ENCODE peak calls at places on chromosomes 1 and 21, in eight cellular contexts. H is tibial nerve; P is transverse colon; S is thoracic aorta; J is uterus; O is fibroblast of lung; I is aorta; Y is CD8-positive, alpha-beta T cell. X is an unnamed sample.

GRCh38 chr1:41613646-41614592 is 129.4 kb upstream of the EDN2 start:
- DNase-seq in I (no peak), J (no peak), Y (no peak), O (peak), S (no peak), P (no peak), H (no peak), X (no peak)

GRCh38 chr21:32572574-32573420 is 12.5 kb downstream of the TCP10L start:
- DNase-seq in I (no peak), O (no peak), Y (no peak), P (peak), J (no peak), S (no peak), H (no peak), X (peak)

GRCh38 chr1:54212872-54213271 is 12.9 kb downstream of the MRPL37 start:
- DNase-seq in I (no peak), P (no peak), J (no peak), O (no peak), S (no peak), H (no peak), Y (no peak), X (no peak)

GRCh38 chr1:156291226-156292061 is 4.0 kb downstream of the GLMP start:
- DNase-seq in P (peak), H (peak), I (peak), J (peak), Y (peak), S (peak), O (peak), X (no peak)

GRCh38 chr1:183039985-183040447 is 16.8 kb downstream of the LAMC1 start:
- DNase-seq in O (peak), J (no peak), Y (no peak), P (no peak), S (no peak), I (no peak), H (no peak), X (no peak)

GRCh38 chr1:119822406-119822805 is 11.1 kb upstream of the REG4 start:
- DNase-seq in J (no peak), P (no peak), O (no peak), H (no peak), S (no peak), Y (no peak), I (no peak), X (no peak)

GRCh38 chr1:219302697-219303096 is 129.0 kb downstream of the LYPLAL1 start:
- DNase-seq in S (no peak), I (no peak), Y (no peak), P (no peak), O (peak), H (no peak), J (no peak), X (no peak)

GRCh38 chr1:117886101-117886795 is 43.2 kb downstream of the GDAP2 start:
- DNase-seq in I (no peak), O (peak), P (no peak), H (no peak), Y (no peak), S (no peak), J (no peak), X (no peak)

GRCh38 chr1:1033731-1034437 is 14.0 kb downstream of the AGRN start:
- DNase-seq in H (no peak), J (no peak), P (no peak), S (no peak), Y (no peak), O (no peak), I (no peak), X (no peak)

GRCh38 chr1:94319319-94320180 is 82.2 kb upstream of the ARHGAP29 start:
- DNase-seq in Y (no peak), J (no peak), I (no peak), O (no peak), H (no peak), S (no peak), P (no peak), X (no peak)
- H3K27ac ChIP-seq in Y (no peak), J (no peak), I (no peak), O (no peak), H (peak), S (no peak), P (no peak), X (no peak)

GRCh38 chr1:198681831-198682756 is 43.3 kb downstream of the PTPRC start:
- DNase-seq in S (no peak), J (no peak), H (peak), O (peak), Y (peak), I (peak), P (peak), X (peak)

GRCh38 chr1:198683449-198683848 is 44.6 kb downstream of the PTPRC start:
- DNase-seq in S (no peak), Y (no peak), P (no peak), J (no peak), H (no peak), O (no peak), I (no peak), X (no peak)

GRCh38 chr1:198680174-198680871 is 41.5 kb downstream of the PTPRC start:
- DNase-seq in I (no peak), Y (no peak), H (no peak), P (no peak), J (no peak), O (no peak), S (no peak), X (no peak)

GRCh38 chr1:198679535-198680173 is 40.8 kb downstream of the PTPRC start:
- DNase-seq in I (peak), S (no peak), H (no peak), J (no peak), O (no peak), Y (no peak), P (peak), X (no peak)

GRCh38 chr1:198681247-198681646 is 42.4 kb downstream of the PTPRC start:
- DNase-seq in H (no peak), P (no peak), J (no peak), Y (no peak), O (peak), S (no peak), I (no peak), X (no peak)
- H3K27ac ChIP-seq in H (no peak), P (peak), J (no peak), Y (peak), O (peak), S (no peak), I (no peak), X (peak)

DNA sequence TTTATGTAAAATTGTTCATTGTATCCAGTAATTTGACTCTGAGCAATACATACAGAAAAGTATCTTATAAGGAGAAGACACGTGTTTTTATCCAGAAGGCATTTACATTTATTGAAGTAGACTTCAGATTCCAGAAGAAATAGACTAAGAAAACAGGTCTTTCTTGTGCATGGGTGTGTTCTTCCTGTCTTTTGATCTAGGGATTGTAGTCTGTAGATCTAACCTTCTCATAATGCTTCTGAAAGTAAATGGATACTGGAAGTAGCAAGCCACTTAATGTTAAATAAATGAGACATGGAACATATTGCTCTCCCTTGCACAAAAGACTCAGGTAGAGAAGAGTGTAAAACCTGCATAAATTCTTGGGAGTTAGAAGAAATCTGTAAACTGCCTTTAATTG is 853.2 kb upstream of the B3GALT2 start:
- DNase-seq in H (no peak), Y (no peak), P (no peak), I (no peak), O (no peak), J (no peak), S (no peak), X (no peak)
- H3K27ac ChIP-seq in H (no peak), Y (no peak), P (no peak), I (no peak), O (no peak), J (no peak), S (no peak), X (no peak)

GRCh38 chr1:225940385-225941151 is 452 bp downstream of the LEFTY2 start:
- DNase-seq in Y (no peak), I (no peak), O (no peak), S (no peak), P (no peak), J (no peak), H (no peak), X (no peak)

GRCh38 chr1:225943582-225943981 is 2.6 kb upstream of the LEFTY2 start:
- DNase-seq in P (no peak), O (no peak), I (no peak), Y (no peak), S (no peak), H (no peak), J (no peak), X (no peak)

GRCh38 chr1:225942574-225942973 is 1.6 kb upstream of the LEFTY2 start:
- DNase-seq in O (no peak), Y (no peak), H (no peak), S (no peak), I (no peak), P (peak), J (no peak), X (no peak)

GRCh38 chr1:225941220-225941948 is at the start of gene LEFTY2:
- DNase-seq in P (no peak), O (no peak), S (no peak), I (no peak), H (no peak), Y (no peak), J (peak), X (no peak)

GRCh38 chr1:225941949-225942222 is 866 bp upstream of the LEFTY2 start:
- DNase-seq in I (no peak), Y (no peak), P (no peak), H (no peak), S (no peak), J (no peak), O (no peak), X (no peak)
- H3K27ac ChIP-seq in I (no peak), Y (no peak), P (no peak), H (no peak), S (no peak), J (peak), O (no peak), X (no peak)

GRCh38 chr1:65277605-65278343 is 31.6 kb upstream of the DNAJC6 start:
- DNase-seq in H (no peak), P (no peak), O (no peak), I (no peak), J (no peak), S (no peak), Y (no peak), X (no peak)

GRCh38 chr1:65281846-65282245 is 27.5 kb upstream of the DNAJC6 start:
- DNase-seq in O (no peak), J (no peak), H (no peak), I (no peak), P (no peak), Y (no peak), S (no peak), X (no peak)

GRCh38 chr1:65279092-65279448 is 30.3 kb upstream of the DNAJC6 start:
- DNase-seq in I (no peak), J (no peak), H (no peak), P (no peak), Y (no peak), O (no peak), S (no peak), X (no peak)

GRCh38 chr1:65276197-65276884 is 33.0 kb upstream of the DNAJC6 start:
- DNase-seq in H (no peak), I (no peak), O (no peak), Y (no peak), P (no peak), S (no peak), J (no peak), X (no peak)

GRCh38 chr1:65278344-65279091 is 30.8 kb upstream of the DNAJC6 start:
- DNase-seq in O (no peak), H (no peak), J (no peak), S (no peak), I (no peak), Y (no peak), P (no peak), X (no peak)
- H3K27ac ChIP-seq in O (no peak), H (no peak), J (no peak), S (no peak), I (no peak), Y (no peak), P (no peak), X (no peak)

GRCh38 chr1:76048194-76048593 is 26.4 kb upstream of the ST6GALNAC3 start:
- DNase-seq in H (no peak), I (no peak), O (no peak), S (no peak), J (no peak), Y (no peak), P (no peak), X (no peak)

GRCh38 chr1:76054357-76054756 is 20.2 kb upstream of the ST6GALNAC3 start:
- DNase-seq in O (no peak), H (no peak), J (no peak), P (no peak), I (no peak), Y (no peak), S (no peak), X (no peak)

GRCh38 chr1:76055987-76056386 is 18.6 kb upstream of the ST6GALNAC3 start:
- DNase-seq in H (no peak), O (no peak), S (no peak), J (no peak), P (no peak), I (no peak), Y (no peak), X (no peak)

GRCh38 chr1:76053021-76053420 is 21.5 kb upstream of the ST6GALNAC3 start:
- DNase-seq in J (no peak), I (no peak), S (no peak), O (peak), Y (no peak), P (no peak), H (no peak), X (no peak)
- H3K27ac ChIP-seq in J (no peak), I (no peak), S (no peak), O (no peak), Y (no peak), P (no peak), H (no peak), X (no peak)

GRCh38 chr1:226366290-226366689 is 41.6 kb downstream of the PARP1 start:
- DNase-seq in O (no peak), J (no peak), Y (no peak), S (no peak), I (no peak), P (no peak), H (no peak), X (no peak)

GRCh38 chr1:226364129-226364899 is 43.6 kb downstream of the PARP1 start:
- DNase-seq in P (no peak), J (no peak), Y (no peak), S (no peak), I (peak), O (peak), H (no peak), X (no peak)

GRCh38 chr1:226362891-226363447 is 44.9 kb downstream of the PARP1 start:
- DNase-seq in I (no peak), J (no peak), O (no peak), Y (no peak), H (no peak), P (no peak), S (no peak), X (no peak)

GRCh38 chr1:226365166-226365565 is 42.7 kb downstream of the PARP1 start:
- DNase-seq in O (no peak), I (no peak), P (no peak), Y (no peak), H (no peak), S (no peak), J (no peak), X (no peak)

DNA sequence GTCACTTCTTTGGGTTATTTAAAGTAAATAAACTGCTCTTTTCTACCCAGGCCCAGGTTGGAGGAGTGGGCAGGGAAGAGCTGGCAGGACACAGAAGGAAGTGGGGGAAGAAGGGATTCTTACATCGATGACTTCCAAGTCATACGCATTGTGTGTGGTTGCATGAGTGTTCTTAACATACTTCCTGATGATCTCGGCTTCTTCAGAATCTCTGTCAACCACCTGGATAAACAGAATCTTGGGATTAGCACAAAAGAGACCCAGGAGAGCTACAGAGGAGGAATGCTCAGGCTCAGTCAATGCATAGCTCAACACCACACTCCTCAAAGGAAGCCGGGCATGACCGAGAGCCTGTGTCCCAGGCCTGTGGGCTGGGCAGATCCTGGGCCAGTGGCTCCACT is 42.1 kb downstream of the PARP1 start:
- DNase-seq in P (no peak), S (no peak), Y (no peak), O (peak), I (no peak), H (no peak), J (no peak), X (no peak)
- H3K27ac ChIP-seq in P (no peak), S (no peak), Y (no peak), O (no peak), I (no peak), H (no peak), J (no peak), X (no peak)